ENCODE peak calls at places on chromosome 15, in ten cellular contexts. M is IMR-90, T is A549, Y is H1, S is breast epithelium, Q is transverse colon, A is stomach, H is heart left ventricle, C is right lobe of liver, G is uterus. K is an unnamed sample.

GRCh38 chr15:83973816-83974215 is 261.8 kb upstream of the GOLGA6L4 start:
- DNase-seq in M (peak; percentile 4), T (peak; percentile 12), Y (no peak), S (no peak), Q (no peak), A (no peak), H (no peak), C (no peak), G (no peak), K (no peak)

GRCh38 chr15:90606641-90607040 is 76.9 kb downstream of the CRTC3 start:
- DNase-seq in M (no peak), T (no peak), Y (no peak), S (no peak), Q (no peak), A (no peak), H (no peak), C (no peak), G (no peak), K (no peak)

GRCh38 chr15:52440414-52440813 is 88.3 kb downstream of the MYO5A start:
- DNase-seq in M (peak; percentile 42), T (peak; percentile 33), Y (no peak), S (no peak), Q (no peak), A (no peak), H (no peak), C (no peak), G (no peak), K (no peak)

GRCh38 chr15:34023932-34024331 is 15.1 kb downstream of the AVEN start:
- DNase-seq in M (peak; percentile 62), T (no peak), Y (no peak), S (no peak), Q (no peak), A (no peak), H (no peak), C (no peak), G (no peak), K (no peak)

GRCh38 chr15:66644815-66645345 is 57.2 kb upstream of the SMAD6 start:
- DNase-seq in M (peak; percentile 69), T (no peak), Y (no peak), S (no peak), Q (no peak), A (no peak), H (no peak), C (no peak), G (no peak), K (no peak)

GRCh38 chr15:99603828-99604227 is 38.0 kb downstream of the MEF2A start:
- DNase-seq in M (peak; percentile 9), T (no peak), Y (no peak), S (no peak), Q (no peak), A (no peak), H (no peak), C (no peak), G (no peak), K (no peak)

GRCh38 chr15:95018888-95019545 is 787.7 kb downstream of the MCTP2 start:
- DNase-seq in M (peak; percentile 83), T (no peak), Y (no peak), S (no peak), Q (no peak), A (no peak), H (no peak), C (no peak), G (no peak), K (no peak)

GRCh38 chr15:47405768-47406167 is 311.5 kb upstream of the SEMA6D start:
- DNase-seq in M (no peak), T (no peak), Y (no peak), S (no peak), Q (no peak), A (no peak), H (no peak), C (no peak), G (no peak), K (no peak)

GRCh38 chr15:77695548-77695947 is 62.8 kb upstream of the LINGO1 start:
- DNase-seq in M (no peak), T (no peak), Y (no peak), S (no peak), Q (no peak), A (no peak), H (no peak), C (no peak), G (no peak), K (no peak)

GRCh38 chr15:77542491-77543001 is 90.2 kb downstream of the LINGO1 start:
- DNase-seq in M (peak; percentile 53), T (no peak), Y (no peak), S (no peak), Q (no peak), A (no peak), H (no peak), C (no peak), G (no peak), K (no peak)

GRCh38 chr15:64515196-64515595 is 54.8 kb downstream of the ZNF609 start:
- DNase-seq in M (no peak), T (no peak), Y (no peak), S (no peak), Q (no peak), A (no peak), H (no peak), C (no peak), G (no peak), K (peak; percentile 59)

GRCh38 chr15:95522533-95522932 is 808.0 kb upstream of the NR2F2 start:
- DNase-seq in M (peak; percentile 6), T (no peak), Y (no peak), S (no peak), Q (no peak), A (no peak), H (no peak), C (no peak), G (no peak), K (no peak)

GRCh38 chr15:92068121-92068520 is 214.6 kb downstream of the SLCO3A1 start:
- DNase-seq in M (peak; percentile 12), T (no peak), Y (no peak), S (no peak), Q (no peak), A (no peak), H (no peak), C (no peak), G (no peak), K (no peak)

GRCh38 chr15:70430029-70430428 is 332.3 kb upstream of the TLE3 start:
- DNase-seq in M (peak; percentile 77), T (peak; percentile 32), Y (no peak), S (no peak), Q (no peak), A (no peak), H (no peak), C (no peak), G (no peak), K (no peak)

GRCh38 chr15:47066386-47066785 is 650.9 kb upstream of the SEMA6D start:
- DNase-seq in M (no peak), T (no peak), Y (no peak), S (no peak), Q (no peak), A (no peak), H (no peak), C (no peak), G (no peak), K (no peak)

GRCh38 chr15:48447657-48448056 is 116.4 kb downstream of the DUT start:
- DNase-seq in M (peak; percentile 82), T (no peak), Y (no peak), S (no peak), Q (no peak), A (no peak), H (no peak), C (no peak), G (no peak), K (no peak)

GRCh38 chr15:94097567-94097966 is 133.8 kb upstream of the MCTP2 start:
- DNase-seq in M (no peak), T (no peak), Y (no peak), S (no peak), Q (no peak), A (no peak), H (no peak), C (no peak), G (no peak), K (no peak)

DNA sequence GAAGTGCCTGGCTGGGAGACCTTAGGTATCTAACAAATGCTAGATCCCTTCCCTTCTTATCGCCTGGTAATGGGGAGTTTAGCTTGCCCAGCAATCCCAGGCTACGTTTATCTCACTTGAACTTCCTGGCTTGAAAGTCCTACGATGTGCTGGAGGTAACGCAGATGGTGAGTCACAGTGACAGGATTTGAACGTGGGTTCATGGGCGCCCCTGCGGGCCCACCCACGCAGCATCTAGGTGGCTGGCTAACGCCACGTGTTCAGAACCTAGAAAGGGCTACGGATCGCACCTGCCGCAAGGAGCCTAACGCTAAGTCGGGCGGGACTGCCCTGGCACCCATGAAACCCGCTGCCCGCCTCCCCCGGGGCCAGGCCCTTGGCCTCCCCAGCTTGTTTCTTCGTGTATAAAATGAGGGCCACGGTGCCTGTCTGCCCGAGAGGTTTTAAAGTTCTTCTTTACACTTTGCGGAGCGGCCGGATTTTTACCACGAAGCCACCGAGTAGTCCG is 600 bp upstream of the USP3 start:
- DNase-seq in M (peak; percentile 93), T (peak; percentile 48), Y (no peak), S (peak; percentile 70), Q (peak; percentile 77), A (peak; percentile 69), H (peak; percentile 76), C (peak; percentile 77), G (peak; percentile 81), K (peak; percentile 34)
- H3K4me1 ChIP-seq in M (peaks cover 20% of the 10 kb centered on the region), T (peaks cover 64% of the 10 kb centered on the region), Y (peaks cover 16% of the 10 kb centered on the region), S (peaks cover 3% of the 10 kb centered on the region), Q (peaks cover 56% of the 10 kb centered on the region), A (peaks cover 79% of the 10 kb centered on the region), H (peaks cover 32% of the 10 kb centered on the region), C (peaks cover 8% of the 10 kb centered on the region), G (peaks cover 14% of the 10 kb centered on the region), K (peaks cover 22% of the 10 kb centered on the region)

GRCh38 chr15:40070166-40070557 is 31.2 kb upstream of the SRP14 start:
- DNase-seq in M (no peak), T (no peak), Y (no peak), S (no peak), Q (no peak), A (no peak), H (no peak), C (no peak), G (no peak), K (no peak)
- H3K27ac ChIP-seq in M (no peak overlapping the region), T (peak overlapping the region; percentile 84), Y (no peak overlapping the region), S (no peak overlapping the region), Q (peak overlapping the region; percentile 75), A (peak overlapping the region; percentile 87), H (peak overlapping the region; percentile 85), C (no peak overlapping the region), G (no peak overlapping the region), K (no peak overlapping the region)

DNA sequence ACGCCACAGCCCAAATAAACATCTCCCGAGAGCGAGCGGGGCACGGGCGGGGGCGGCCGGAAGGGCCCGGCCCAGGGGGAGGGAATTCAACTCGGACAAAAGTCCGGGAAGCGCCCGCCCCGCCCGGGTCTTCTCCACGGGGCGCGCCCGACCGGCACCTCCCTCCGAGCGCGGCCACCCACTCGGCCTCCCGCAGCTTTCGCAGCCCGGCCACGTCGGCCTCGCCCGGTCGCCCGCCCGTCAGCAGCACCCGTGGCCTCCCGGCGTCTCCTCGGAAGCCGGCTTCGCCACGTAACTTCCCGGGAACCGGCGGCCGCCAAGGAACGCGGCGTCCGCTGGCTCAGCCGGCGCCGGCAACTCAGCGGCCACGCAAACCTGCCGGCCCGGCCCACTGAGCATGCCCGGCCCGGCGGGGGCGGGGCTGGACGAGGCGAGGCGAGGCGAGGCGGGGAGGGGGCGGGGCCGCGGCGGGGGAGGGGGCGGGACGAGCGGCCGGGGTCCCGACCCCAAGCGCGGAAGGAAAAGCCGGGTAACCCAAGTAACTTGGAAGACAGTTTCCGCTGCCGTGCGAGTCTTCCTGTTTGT is at the start of gene TJP1:
- DNase-seq in M (peak; percentile 74), T (peak; percentile 54), Y (no peak), S (peak; percentile 55), Q (peak; percentile 81), A (peak; percentile 83), H (peak; percentile 86), C (peak; percentile 87), G (peak; percentile 73), K (peak; percentile 75)
- TF ChIP-seq POLR2A in M (peak; percentile 96), T (peak; percentile 97), Y (peak; percentile 93), S (no peak), Q (peak; percentile 81), A (no peak), H (peak; percentile 93), C (peak; percentile 97), G (peak; percentile 79), K (peak; percentile 93)

GRCh38 chr15:101464999-101465669 is 24.4 kb downstream of the PCSK6 start:
- DNase-seq in M (no peak), T (no peak), Y (no peak), S (no peak), Q (no peak), A (no peak), H (no peak), C (peak; percentile 33), G (no peak), K (no peak)
- H3K4me1 ChIP-seq in M (no peaks in the 10 kb centered on the region), T (no peaks in the 10 kb centered on the region), Y (no peaks in the 10 kb centered on the region), S (no peaks in the 10 kb centered on the region), Q (no peaks in the 10 kb centered on the region), A (peaks cover 5% of the 10 kb centered on the region), H (peaks cover 6% of the 10 kb centered on the region), C (no peaks in the 10 kb centered on the region), G (no peaks in the 10 kb centered on the region), K (no peaks in the 10 kb centered on the region)